ENCODE peak calls at places on chromosome 10, in seven cellular contexts. One of them, this sample, is unnamed.

GRCh38 chr10:79159141-79159619 is 90.4 kb downstream of the ZMIZ1 start:
- DNase-seq in chondrocyte: no peak
- DNase-seq in ACHN: peak; percentile 77
- DNase-seq in GM12865: no peak
- DNase-seq in stimulated activated naive CD8-positive, alpha-beta T cell treated with anti-CD3 and anti-CD28 coated beads, Interleukin-15, amount 100 ng/mL, for 72 hours: no peak
- DNase-seq in activated CD4-positive, alpha-beta T cell treated with anti-CD3 and anti-CD28 coated beads, Interleukin-2, amount 50 U/mL, for 1 hour: no peak
- DNase-seq in WTC11: no peak
- DNase-seq in this sample: no peak

GRCh38 chr10:131854579-131855335 is 46.1 kb upstream of the PPP2R2D start:
- DNase-seq in chondrocyte: peak; percentile 82
- DNase-seq in activated CD4-positive, alpha-beta T cell treated with anti-CD3 and anti-CD28 coated beads, Interleukin-2, amount 50 U/mL, for 1 hour: no peak
- DNase-seq in ACHN: no peak
- DNase-seq in WTC11: no peak
- DNase-seq in stimulated activated naive CD8-positive, alpha-beta T cell treated with anti-CD3 and anti-CD28 coated beads, Interleukin-15, amount 100 ng/mL, for 72 hours: no peak
- DNase-seq in GM12865: no peak
- DNase-seq in this sample: peak; percentile 39

GRCh38 chr10:15069230-15069629 is 19.3 kb downstream of the ACBD7 start:
- DNase-seq in WTC11: no peak
- DNase-seq in activated CD4-positive, alpha-beta T cell treated with anti-CD3 and anti-CD28 coated beads, Interleukin-2, amount 50 U/mL, for 1 hour: no peak
- DNase-seq in GM12865: peak; percentile 19
- DNase-seq in ACHN: no peak
- DNase-seq in stimulated activated naive CD8-positive, alpha-beta T cell treated with anti-CD3 and anti-CD28 coated beads, Interleukin-15, amount 100 ng/mL, for 72 hours: no peak
- DNase-seq in chondrocyte: no peak
- DNase-seq in this sample: no peak

GRCh38 chr10:35244549-35244948 is 91.8 kb upstream of the CCNY start:
- DNase-seq in WTC11: no peak
- DNase-seq in stimulated activated naive CD8-positive, alpha-beta T cell treated with anti-CD3 and anti-CD28 coated beads, Interleukin-15, amount 100 ng/mL, for 72 hours: no peak
- DNase-seq in ACHN: no peak
- DNase-seq in GM12865: no peak
- DNase-seq in activated CD4-positive, alpha-beta T cell treated with anti-CD3 and anti-CD28 coated beads, Interleukin-2, amount 50 U/mL, for 1 hour: no peak
- DNase-seq in chondrocyte: no peak
- DNase-seq in this sample: no peak

GRCh38 chr10:102948786-102949185 is 30.7 kb downstream of the CNNM2 start:
- DNase-seq in ACHN: no peak
- DNase-seq in chondrocyte: no peak
- DNase-seq in activated CD4-positive, alpha-beta T cell treated with anti-CD3 and anti-CD28 coated beads, Interleukin-2, amount 50 U/mL, for 1 hour: no peak
- DNase-seq in GM12865: no peak
- DNase-seq in stimulated activated naive CD8-positive, alpha-beta T cell treated with anti-CD3 and anti-CD28 coated beads, Interleukin-15, amount 100 ng/mL, for 72 hours: no peak
- DNase-seq in WTC11: no peak
- DNase-seq in this sample: no peak

GRCh38 chr10:83372646-83373045 is 766.7 kb upstream of the GHITM start:
- DNase-seq in ACHN: no peak
- DNase-seq in stimulated activated naive CD8-positive, alpha-beta T cell treated with anti-CD3 and anti-CD28 coated beads, Interleukin-15, amount 100 ng/mL, for 72 hours: no peak
- DNase-seq in GM12865: no peak
- DNase-seq in WTC11: no peak
- DNase-seq in activated CD4-positive, alpha-beta T cell treated with anti-CD3 and anti-CD28 coated beads, Interleukin-2, amount 50 U/mL, for 1 hour: no peak
- DNase-seq in chondrocyte: no peak
- DNase-seq in this sample: no peak

GRCh38 chr10:19730071-19730470 is 86.2 kb upstream of the PLXDC2 start:
- DNase-seq in stimulated activated naive CD8-positive, alpha-beta T cell treated with anti-CD3 and anti-CD28 coated beads, Interleukin-15, amount 100 ng/mL, for 72 hours: no peak
- DNase-seq in activated CD4-positive, alpha-beta T cell treated with anti-CD3 and anti-CD28 coated beads, Interleukin-2, amount 50 U/mL, for 1 hour: no peak
- DNase-seq in chondrocyte: no peak
- DNase-seq in ACHN: no peak
- DNase-seq in WTC11: no peak
- DNase-seq in GM12865: no peak
- DNase-seq in this sample: no peak

GRCh38 chr10:59465089-59465488 is 102.7 kb upstream of the FAM13C start:
- DNase-seq in GM12865: peak; percentile 3
- DNase-seq in chondrocyte: no peak
- DNase-seq in stimulated activated naive CD8-positive, alpha-beta T cell treated with anti-CD3 and anti-CD28 coated beads, Interleukin-15, amount 100 ng/mL, for 72 hours: no peak
- DNase-seq in ACHN: peak; percentile 16
- DNase-seq in WTC11: no peak
- DNase-seq in activated CD4-positive, alpha-beta T cell treated with anti-CD3 and anti-CD28 coated beads, Interleukin-2, amount 50 U/mL, for 1 hour: no peak
- DNase-seq in this sample: no peak

GRCh38 chr10:74425602-74426001 is 274.6 kb downstream of the ADK start:
- DNase-seq in GM12865: no peak
- DNase-seq in WTC11: no peak
- DNase-seq in activated CD4-positive, alpha-beta T cell treated with anti-CD3 and anti-CD28 coated beads, Interleukin-2, amount 50 U/mL, for 1 hour: no peak
- DNase-seq in ACHN: no peak
- DNase-seq in stimulated activated naive CD8-positive, alpha-beta T cell treated with anti-CD3 and anti-CD28 coated beads, Interleukin-15, amount 100 ng/mL, for 72 hours: no peak
- DNase-seq in chondrocyte: no peak
- DNase-seq in this sample: no peak

GRCh38 chr10:31136951-31137885 is 105.6 kb upstream of the ZNF438 start:
- DNase-seq in ACHN: no peak
- DNase-seq in WTC11: no peak
- DNase-seq in GM12865: no peak
- DNase-seq in chondrocyte: no peak
- DNase-seq in activated CD4-positive, alpha-beta T cell treated with anti-CD3 and anti-CD28 coated beads, Interleukin-2, amount 50 U/mL, for 1 hour: no peak
- DNase-seq in stimulated activated naive CD8-positive, alpha-beta T cell treated with anti-CD3 and anti-CD28 coated beads, Interleukin-15, amount 100 ng/mL, for 72 hours: no peak
- DNase-seq in this sample: no peak

GRCh38 chr10:34908472-34908871 is 93.4 kb upstream of the PARD3 start:
- DNase-seq in GM12865: no peak
- DNase-seq in WTC11: no peak
- DNase-seq in activated CD4-positive, alpha-beta T cell treated with anti-CD3 and anti-CD28 coated beads, Interleukin-2, amount 50 U/mL, for 1 hour: no peak
- DNase-seq in chondrocyte: peak; percentile 32
- DNase-seq in ACHN: no peak
- DNase-seq in stimulated activated naive CD8-positive, alpha-beta T cell treated with anti-CD3 and anti-CD28 coated beads, Interleukin-15, amount 100 ng/mL, for 72 hours: no peak
- DNase-seq in this sample: no peak

GRCh38 chr10:66455304-66455703 is 470.5 kb upstream of the LRRTM3 start:
- DNase-seq in ACHN: peak; percentile 35
- DNase-seq in stimulated activated naive CD8-positive, alpha-beta T cell treated with anti-CD3 and anti-CD28 coated beads, Interleukin-15, amount 100 ng/mL, for 72 hours: no peak
- DNase-seq in chondrocyte: no peak
- DNase-seq in activated CD4-positive, alpha-beta T cell treated with anti-CD3 and anti-CD28 coated beads, Interleukin-2, amount 50 U/mL, for 1 hour: no peak
- DNase-seq in WTC11: no peak
- DNase-seq in GM12865: peak; percentile 0
- DNase-seq in this sample: no peak

This sample was measured in ecto neural progenitor cell.